ENCODE peak calls at places on chromosomes 13 and 19, in six cellular contexts. Q is neural crest cell; H is brain pericyte; S is activated CD8-positive, alpha-beta memory T cell treated with anti-CD3 and anti-CD28 coated beads for 1 hour; Y is stimulated activated CD8-positive, alpha-beta memory T cell treated with anti-CD3 and anti-CD28 coated beads, Interleukin-4, amount 100 ng/mL, for 4 hours; D is spleen. F is an unnamed sample.

GRCh38 chr13:85413664-85414063 is 385.6 kb downstream of the SLITRK6 start:
- DNase-seq in Q (no peak), H (no peak), S (no peak), Y (no peak), D (no peak), F (no peak)

GRCh38 chr13:20714563-20715339 is 11.3 kb downstream of the IL17D start:
- DNase-seq in Q (no peak), H (peak), S (no peak), Y (no peak), D (no peak), F (no peak)

GRCh38 chr19:38245826-38246498 is 10.2 kb downstream of the PPP1R14A start:
- DNase-seq in Q (no peak), H (no peak), S (no peak), Y (no peak), D (no peak), F (no peak)

GRCh38 chr13:35930665-35931631 is 200.2 kb downstream of the DCLK1 start:
- DNase-seq in Q (no peak), H (no peak), S (no peak), Y (no peak), D (no peak), F (peak)

GRCh38 chr13:59261928-59262488 is 901.7 kb downstream of the DIAPH3 start:
- DNase-seq in Q (peak), H (no peak), S (no peak), Y (no peak), D (no peak), F (no peak)

GRCh38 chr19:8335343-8336071 is 7.6 kb downstream of the KANK3 start:
- DNase-seq in Q (no peak), H (no peak), S (no peak), Y (no peak), D (peak), F (no peak)

GRCh38 chr19:53308339-53308811 is 25.2 kb upstream of the ZNF845 start:
- DNase-seq in Q (peak), H (no peak), S (no peak), Y (no peak), D (no peak), F (no peak)

GRCh38 chr19:16191216-16191908 is 6.2 kb downstream of the FAM32A start:
- DNase-seq in Q (no peak), H (no peak), S (no peak), Y (no peak), D (peak), F (no peak)

GRCh38 chr19:3693030-3693925 is 7.0 kb downstream of the PIP5K1C start:
- DNase-seq in Q (no peak), H (no peak), S (no peak), Y (no peak), D (no peak), F (no peak)

GRCh38 chr19:55809381-55810058 is 22.3 kb downstream of the NLRP11 start:
- DNase-seq in Q (no peak), H (no peak), S (no peak), Y (no peak), D (peak), F (peak)

GRCh38 chr19:33419763-33420080 is 46.2 kb downstream of the CEBPG start:
- DNase-seq in Q (peak), H (no peak), S (no peak), Y (no peak), D (no peak), F (no peak)

GRCh38 chr19:39555883-39556282 is 15.9 kb upstream of the EID2 start:
- DNase-seq in Q (no peak), H (no peak), S (no peak), Y (no peak), D (no peak), F (no peak)

GRCh38 chr13:112895521-112896465 is 73.2 kb upstream of the MCF2L start:
- DNase-seq in Q (no peak), H (no peak), S (no peak), Y (no peak), D (peak), F (no peak)

GRCh38 chr13:80497007-80497406 is 156.1 kb upstream of the SPRY2 start:
- DNase-seq in Q (no peak), H (no peak), S (no peak), Y (no peak), D (no peak), F (no peak)

GRCh38 chr13:98033277-98034247 is 80.1 kb downstream of the IPO5 start:
- DNase-seq in Q (peak), H (no peak), S (no peak), Y (no peak), D (no peak), F (no peak)

GRCh38 chr13:64272681-64273080 is 2857.0 kb upstream of the PCDH20 start:
- DNase-seq in Q (no peak), H (no peak), S (no peak), Y (no peak), D (no peak), F (no peak)

GRCh38 chr19:37484406-37485115 is 15.4 kb downstream of the ZNF570 start:
- DNase-seq in Q (no peak), H (no peak), S (no peak), Y (no peak), D (no peak), F (no peak)

GRCh38 chr19:32702010-32702409 is 10.4 kb downstream of the NUDT19 start:
- DNase-seq in Q (no peak), H (no peak), S (no peak), Y (no peak), D (no peak), F (no peak)

GRCh38 chr19:7902796-7903243 is 857 bp upstream of the MAP2K7 start:
- DNase-seq in Q (no peak), H (no peak), S (no peak), Y (no peak), D (no peak), F (no peak)

GRCh38 chr13:85586422-85586831 is 212.8 kb downstream of the SLITRK6 start:
- DNase-seq in Q (no peak), H (no peak), S (no peak), Y (no peak), D (no peak), F (no peak)

GRCh38 chr13:98370806-98371553 is 193.9 kb upstream of the RNF113B start:
- DNase-seq in Q (no peak), H (peak), S (no peak), Y (no peak), D (no peak), F (no peak)

GRCh38 chr19:2733930-2734588 is 5.8 kb downstream of the SLC39A3 start:
- DNase-seq in Q (no peak), H (no peak), S (no peak), Y (no peak), D (no peak), F (no peak)

GRCh38 chr19:11444059-11444458 is 8.6 kb downstream of the PRKCSH start:
- DNase-seq in Q (no peak), H (no peak), S (no peak), Y (no peak), D (no peak), F (no peak)

GRCh38 chr13:53254495-53254894 is 225.9 kb downstream of the OLFM4 start:
- DNase-seq in Q (peak), H (no peak), S (no peak), Y (no peak), D (no peak), F (no peak)

GRCh38 chr13:21825801-21826200 is 154.9 kb downstream of the FGF9 start:
- DNase-seq in Q (no peak), H (no peak), S (no peak), Y (no peak), D (no peak), F (no peak)

GRCh38 chr13:60282708-60283107 is 114.3 kb upstream of the TDRD3 start:
- DNase-seq in Q (no peak), H (no peak), S (no peak), Y (no peak), D (no peak), F (no peak)

GRCh38 chr13:24983094-24983493 is 112.8 kb upstream of the PABPC3 start:
- DNase-seq in Q (no peak), H (no peak), S (no peak), Y (no peak), D (no peak), F (no peak)

GRCh38 chr19:4391701-4392543 is 8.4 kb downstream of the SH3GL1 start:
- DNase-seq in Q (no peak), H (no peak), S (no peak), Y (no peak), D (peak), F (no peak)

GRCh38 chr13:52812941-52813340 is 35.5 kb downstream of the PCDH8 start:
- DNase-seq in Q (no peak), H (no peak), S (no peak), Y (no peak), D (no peak), F (no peak)

GRCh38 chr13:112368883-112369282 is 7.3 kb upstream of the SPACA7 start:
- DNase-seq in Q (no peak), H (no peak), S (no peak), Y (no peak), D (no peak), F (no peak)

GRCh38 chr19:46670874-46671273 is 9.9 kb upstream of the DACT3 start:
- DNase-seq in Q (no peak), H (no peak), S (no peak), Y (no peak), D (no peak), F (no peak)